ENCODE peak calls at places on chromosomes 12 and 14, in four cellular contexts. S is neuronal stem cell, U is H1, M is mesendoderm. C is an unnamed sample.

GRCh38 chr12:65868133-65868705 is 43.9 kb downstream of the HMGA2 start:
- DNase-seq in U (no peak), S (no peak), M (no peak), C (peak)

GRCh38 chr12:92506460-92506859 is 196.3 kb upstream of the PLEKHG7 start:
- DNase-seq in U (no peak), M (peak), S (no peak), C (peak)

GRCh38 chr12:88419794-88420193 is 160.5 kb downstream of the KITLG start:
- DNase-seq in U (no peak), S (no peak), M (no peak), C (no peak)

GRCh38 chr14:36294543-36294942 is 25.9 kb downstream of the MBIP start:
- DNase-seq in S (no peak), U (no peak), M (no peak), C (no peak)

GRCh38 chr12:26245175-26245942 is 50.0 kb downstream of the SSPN start:
- DNase-seq in S (no peak), M (no peak), U (no peak), C (no peak)

GRCh38 chr12:124497039-124497438 is 70.4 kb downstream of the NCOR2 start:
- DNase-seq in S (no peak), U (no peak), M (no peak), C (peak)

GRCh38 chr14:65226824-65227604 is 124.7 kb upstream of the MAX start:
- DNase-seq in U (no peak), M (peak), S (no peak), C (peak)

GRCh38 chr12:3177778-3178435 is 100.7 kb downstream of the TSPAN9 start:
- DNase-seq in M (no peak), U (no peak), S (no peak), C (no peak)

GRCh38 chr12:109951136-109951535 is 45.0 kb downstream of the GIT2 start:
- DNase-seq in M (no peak), S (no peak), U (no peak), C (peak)

GRCh38 chr12:78096909-78097597 is 266.4 kb downstream of the NAV3 start:
- DNase-seq in M (no peak), U (no peak), S (no peak), C (peak)

GRCh38 chr12:58795825-58796224 is 124.5 kb downstream of the LRIG3 start:
- DNase-seq in S (no peak), M (no peak), U (no peak), C (no peak)

GRCh38 chr14:21104448-21105060 is 3.7 kb downstream of the TMEM253 start:
- DNase-seq in S (no peak), U (peak), M (peak), C (peak)

GRCh38 chr12:83313322-83313721 is 626.6 kb downstream of the TMTC2 start:
- DNase-seq in U (no peak), M (no peak), S (no peak), C (no peak)

GRCh38 chr12:32176606-32177005 is 70.0 kb downstream of the BICD1 start:
- DNase-seq in S (no peak), M (no peak), U (no peak), C (no peak)

GRCh38 chr14:54727929-54728328 is 161.0 kb downstream of the SAMD4A start:
- DNase-seq in U (no peak), S (no peak), M (no peak), C (no peak)

GRCh38 chr12:116551952-116552749 is 7.0 kb upstream of the MAP1LC3B2 start:
- DNase-seq in S (no peak), M (no peak), U (no peak), C (peak)

GRCh38 chr12:124832856-124833255 is 30.8 kb downstream of the SCARB1 start:
- DNase-seq in U (no peak), M (peak), S (no peak), C (no peak)

GRCh38 chr12:107448198-107448597 is 237.4 kb upstream of the PWP1 start:
- DNase-seq in M (peak), U (no peak), S (peak), C (no peak)

GRCh38 chr12:82329508-82329907 is 28.7 kb downstream of the CCDC59 start:
- DNase-seq in U (no peak), M (no peak), S (peak), C (no peak)

GRCh38 chr12:80374615-80375014 is 69.4 kb upstream of the PTPRQ start:
- DNase-seq in U (no peak), M (no peak), S (no peak), C (no peak)

GRCh38 chr12:82627799-82628198 is 58.9 kb upstream of the TMTC2 start:
- DNase-seq in M (peak), S (no peak), U (no peak), C (peak)

GRCh38 chr12:108642269-108642870 is 8.7 kb upstream of the SELPLG start:
- DNase-seq in S (no peak), U (no peak), M (no peak), C (no peak)

GRCh38 chr12:130254476-130255276 is 83.0 kb upstream of the PIWIL1 start:
- DNase-seq in S (peak), M (no peak), U (no peak), C (no peak)

GRCh38 chr12:13962699-13963098 is 18.7 kb downstream of the GRIN2B start:
- DNase-seq in M (peak), U (no peak), S (no peak), C (no peak)

GRCh38 chr14:95645016-95645996 is 40.9 kb upstream of the TCL1B start:
- DNase-seq in S (no peak), M (no peak), U (no peak), C (no peak)

GRCh38 chr12:3544296-3544965 is 53.4 kb downstream of the PRMT8 start:
- DNase-seq in M (no peak), U (no peak), S (no peak), C (no peak)

GRCh38 chr12:108379761-108380160 is 40.6 kb upstream of the CMKLR1 start:
- DNase-seq in U (no peak), S (no peak), M (no peak), C (no peak)

GRCh38 chr12:88691811-88692210 is 111.5 kb upstream of the KITLG start:
- DNase-seq in U (no peak), M (no peak), S (no peak), C (no peak)

GRCh38 chr14:80584638-80585505 is 356.7 kb downstream of the CEP128 start:
- DNase-seq in M (peak), S (no peak), U (no peak), C (no peak)

GRCh38 chr12:24227550-24227949 is 278.1 kb upstream of the SOX5 start:
- DNase-seq in U (no peak), M (peak), S (no peak), C (peak)

GRCh38 chr12:24222968-24223367 is 273.5 kb upstream of the SOX5 start:
- DNase-seq in M (no peak), S (no peak), U (no peak), C (peak)

GRCh38 chr12:24226745-24227350 is 277.4 kb upstream of the SOX5 start:
- DNase-seq in S (no peak), M (peak), U (no peak), C (peak)

GRCh38 chr12:24228371-24228770 is 278.9 kb upstream of the SOX5 start:
- DNase-seq in M (no peak), U (no peak), S (no peak), C (no peak)

GRCh38 chr12:24223926-24224325 is 274.5 kb upstream of the SOX5 start:
- DNase-seq in M (no peak), S (no peak), U (no peak), C (no peak)
- H2AK5ac ChIP-seq in M (no peak), S (no peak), U (peak), C (no peak)

GRCh38 chr12:64678835-64679234 is 68.5 kb downstream of the RASSF3 start:
- DNase-seq in S (no peak), M (no peak), U (no peak), C (no peak)

GRCh38 chr12:64675795-64676194 is 65.5 kb downstream of the RASSF3 start:
- DNase-seq in S (no peak), M (no peak), U (no peak), C (peak)

GRCh38 chr12:64680235-64680634 is 69.9 kb downstream of the RASSF3 start:
- DNase-seq in S (no peak), M (no peak), U (no peak), C (no peak)

GRCh38 chr12:64679487-64679983 is 69.2 kb downstream of the RASSF3 start:
- DNase-seq in U (no peak), S (no peak), M (no peak), C (no peak)

GRCh38 chr12:64678248-64678647 is 68.0 kb downstream of the RASSF3 start:
- DNase-seq in M (no peak), U (no peak), S (no peak), C (no peak)
- H2AK5ac ChIP-seq in M (no peak), U (no peak), S (no peak), C (no peak)

GRCh38 chr14:92460916-92461579 is 52.5 kb upstream of the RIN3 start:
- DNase-seq in M (no peak), S (no peak), U (no peak), C (peak)
- H2AK5ac ChIP-seq in M (no peak), S (no peak), U (no peak), C (no peak)

GRCh38 chr12:52616680-52617402 is 1.5 kb downstream of the KRT73 start:
- DNase-seq in S (no peak), U (no peak), M (no peak), C (no peak)
- H2AK5ac ChIP-seq in S (no peak), U (no peak), M (no peak), C (no peak)

GRCh38 chr12:27710592-27711311 is at the start of gene MRPS35:
- DNase-seq in M (peak), U (peak), S (peak), C (peak)

GRCh38 chr12:27711957-27712356 is 1.3 kb downstream of the MRPS35 start:
- DNase-seq in M (no peak), U (no peak), S (no peak), C (no peak)

GRCh38 chr12:27711312-27711682 is 665 bp downstream of the MRPS35 start:
- DNase-seq in M (peak), S (no peak), U (no peak), C (no peak)

GRCh38 chr12:27709212-27709931 is 1.3 kb upstream of the MRPS35 start:
- DNase-seq in U (no peak), S (no peak), M (no peak), C (no peak)

GRCh38 chr12:27709932-27710591 is 570 bp upstream of the MRPS35 start:
- DNase-seq in M (no peak), U (no peak), S (no peak), C (no peak)
- H2AK5ac ChIP-seq in M (no peak), U (no peak), S (no peak), C (no peak)

DNA sequence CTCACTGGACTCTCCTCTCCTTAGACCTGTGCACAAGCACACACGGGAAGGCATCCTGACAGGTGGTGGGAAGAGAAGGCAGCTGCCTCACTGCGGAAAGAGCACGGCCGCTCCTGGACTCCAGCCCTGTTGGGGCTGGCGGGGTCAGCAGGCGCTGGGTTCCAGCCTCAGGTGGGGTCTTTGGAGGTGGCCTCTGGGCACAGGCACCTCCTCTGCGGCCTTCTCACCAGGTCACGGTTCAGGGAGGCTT is 647 bp upstream of the MTA1 start:
- DNase-seq in S (no peak), U (no peak), M (no peak), C (no peak)
- H2AK5ac ChIP-seq in S (peak), U (no peak), M (peak), C (peak)

GRCh38 chr12:16358896-16359295 is 11.5 kb downstream of the MGST1 start:
- DNase-seq in S (no peak), M (no peak), U (no peak), C (peak)
- H2AK5ac ChIP-seq in S (no peak), M (no peak), U (no peak), C (no peak)

C was measured in mesenchymal stem cell.